ENCODE peak calls at places on chromosomes 1 and 21, in four cellular contexts. O, M, C and G are unnamed samples.

GRCh38 chr21:16028163-16028562 is 298.4 kb downstream of the USP25 start:
- DNase-seq in O (no peak), M (no peak), C (no peak), G (no peak)

GRCh38 chr1:64584479-64584878 is 114.5 kb downstream of the CACHD1 start:
- DNase-seq in O (no peak), M (no peak), C (no peak), G (no peak)

GRCh38 chr1:23581219-23581618 is 21.9 kb upstream of the ID3 start:
- DNase-seq in O (no peak), M (peak; percentile 69), C (peak; percentile 85), G (no peak)

GRCh38 chr1:220956861-220957605 is 77.8 kb downstream of the HLX start:
- DNase-seq in O (no peak), M (no peak), C (peak; percentile 92), G (no peak)

GRCh38 chr1:243731974-243732373 is 118.1 kb downstream of the AKT3 start:
- DNase-seq in O (no peak), M (no peak), C (no peak), G (no peak)

GRCh38 chr1:95631695-95632094 is 397.7 kb downstream of the RWDD3 start:
- DNase-seq in O (no peak), M (no peak), C (no peak), G (no peak)

GRCh38 chr1:232575524-232576040 is 54.4 kb downstream of the SIPA1L2 start:
- DNase-seq in O (no peak), M (no peak), C (peak; percentile 49), G (no peak)

GRCh38 chr1:4000811-4001251 is 100.8 kb upstream of the C1orf174 start:
- DNase-seq in O (no peak), M (no peak), C (no peak), G (no peak)